ENCODE peak calls at places on chromosome 17, in four cellular contexts. One of them, this sample, is unnamed.

GRCh38 chr17:79861371-79862216 is 22.4 kb upstream of the CBX4 start:
- DNase-seq in sigmoid colon: no peak
- DNase-seq in GM23338: no peak
- DNase-seq in prostate gland: no peak
- DNase-seq in this sample: no peak

GRCh38 chr17:27518048-27518447 is 61.8 kb downstream of the KSR1 start:
- DNase-seq in sigmoid colon: no peak
- DNase-seq in GM23338: no peak
- DNase-seq in prostate gland: no peak
- DNase-seq in this sample: no peak

GRCh38 chr17:75090871-75091854 is 3.4 kb downstream of the SLC16A5 start:
- DNase-seq in sigmoid colon: no peak
- DNase-seq in GM23338: no peak
- DNase-seq in prostate gland: no peak
- DNase-seq in this sample: no peak

GRCh38 chr17:1629647-1630310 is 1.1 kb upstream of the SLC43A2 start:
- DNase-seq in sigmoid colon: peak
- DNase-seq in GM23338: peak
- DNase-seq in prostate gland: peak
- DNase-seq in this sample: peak

GRCh38 chr17:83067718-83068261 is 11.6 kb upstream of the METRNL start:
- DNase-seq in sigmoid colon: peak
- DNase-seq in GM23338: no peak
- DNase-seq in prostate gland: no peak
- DNase-seq in this sample: no peak

GRCh38 chr17:44911133-44912001 is 3.9 kb downstream of the GFAP start:
- DNase-seq in sigmoid colon: peak
- DNase-seq in GM23338: peak
- DNase-seq in prostate gland: peak
- DNase-seq in this sample: peak

GRCh38 chr17:2064980-2065785 is 10.3 kb downstream of the HIC1 start:
- DNase-seq in sigmoid colon: no peak
- DNase-seq in GM23338: peak
- DNase-seq in prostate gland: no peak
- DNase-seq in this sample: no peak

GRCh38 chr17:36149296-36149820 is 27.1 kb downstream of the TBC1D3B start:
- DNase-seq in sigmoid colon: peak
- DNase-seq in GM23338: no peak
- DNase-seq in prostate gland: no peak
- DNase-seq in this sample: no peak

GRCh38 chr17:49035470-49036269 is 38.5 kb downstream of the IGF2BP1 start:
- DNase-seq in sigmoid colon: no peak
- DNase-seq in GM23338: peak
- DNase-seq in prostate gland: no peak
- DNase-seq in this sample: peak

GRCh38 chr17:7632492-7632894 is 2.6 kb downstream of the SHBG start:
- DNase-seq in sigmoid colon: no peak
- DNase-seq in GM23338: peak
- DNase-seq in prostate gland: no peak
- DNase-seq in this sample: peak

GRCh38 chr17:39450051-39450450 is 1.0 kb downstream of the MED1 start:
- DNase-seq in sigmoid colon: peak
- DNase-seq in GM23338: no peak
- DNase-seq in prostate gland: no peak
- DNase-seq in this sample: no peak

GRCh38 chr17:60802377-60802776 is 124.7 kb downstream of the BCAS3 start:
- DNase-seq in sigmoid colon: no peak
- DNase-seq in GM23338: no peak
- DNase-seq in prostate gland: no peak
- DNase-seq in this sample: no peak

GRCh38 chr17:45314761-45315549 is 1.9 kb downstream of the MAP3K14 start:
- DNase-seq in sigmoid colon: no peak
- DNase-seq in GM23338: no peak
- DNase-seq in prostate gland: no peak
- DNase-seq in this sample: no peak

GRCh38 chr17:15457723-15458094 is 9.7 kb downstream of the CDRT4 start:
- DNase-seq in sigmoid colon: peak
- DNase-seq in GM23338: no peak
- DNase-seq in prostate gland: no peak
- DNase-seq in this sample: no peak

DNA sequence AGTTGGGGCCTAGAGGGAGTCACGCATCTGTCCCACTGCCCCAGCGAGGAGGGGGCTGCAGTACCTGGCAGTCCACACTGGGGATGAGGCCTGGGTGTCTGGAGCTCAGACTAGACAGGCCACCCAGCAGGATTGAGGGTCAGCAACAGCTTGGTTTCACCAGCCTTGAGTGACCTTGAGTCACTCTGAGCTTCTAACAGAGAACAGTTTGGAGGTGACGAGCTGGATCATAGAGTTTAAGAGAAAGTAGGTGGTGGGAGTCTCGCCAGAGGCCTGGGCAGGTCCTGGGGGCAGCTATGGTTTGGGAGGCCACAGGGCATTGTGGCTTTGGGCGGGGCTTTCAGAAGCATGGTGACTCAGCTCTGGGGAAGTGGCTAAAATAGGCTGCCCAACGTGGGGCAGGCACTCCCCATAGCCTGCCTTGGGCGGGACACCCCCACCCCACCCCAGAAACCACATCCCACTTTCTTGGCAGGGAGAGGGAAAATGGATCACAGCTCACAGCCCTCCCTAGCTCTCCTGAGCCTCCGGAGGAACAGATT is 20.5 kb downstream of the CDC42EP4 start:
- DNase-seq in sigmoid colon: peak
- DNase-seq in GM23338: no peak
- DNase-seq in prostate gland: no peak
- DNase-seq in this sample: peak
- TF ChIP-seq POLR2AphosphoS5 in sigmoid colon: no peak
- TF ChIP-seq POLR2AphosphoS5 in GM23338: no peak
- TF ChIP-seq POLR2AphosphoS5 in prostate gland: no peak
- TF ChIP-seq POLR2AphosphoS5 in this sample: peak

GRCh38 chr17:58326609-58327341 is 1.8 kb downstream of the TSPOAP1 start:
- DNase-seq in sigmoid colon: no peak
- DNase-seq in GM23338: no peak
- DNase-seq in prostate gland: no peak
- DNase-seq in this sample: no peak

GRCh38 chr17:58325976-58326468 is 2.6 kb downstream of the TSPOAP1 start:
- DNase-seq in sigmoid colon: no peak
- DNase-seq in GM23338: no peak
- DNase-seq in prostate gland: no peak
- DNase-seq in this sample: no peak

GRCh38 chr17:58323420-58324408 is 4.9 kb downstream of the TSPOAP1 start:
- DNase-seq in sigmoid colon: no peak
- DNase-seq in GM23338: no peak
- DNase-seq in prostate gland: no peak
- DNase-seq in this sample: no peak

GRCh38 chr17:58324409-58325288 is 3.9 kb downstream of the TSPOAP1 start:
- DNase-seq in sigmoid colon: no peak
- DNase-seq in GM23338: peak
- DNase-seq in prostate gland: peak
- DNase-seq in this sample: no peak

GRCh38 chr17:58325289-58325726 is 3.3 kb downstream of the TSPOAP1 start:
- DNase-seq in sigmoid colon: no peak
- DNase-seq in GM23338: peak
- DNase-seq in prostate gland: no peak
- DNase-seq in this sample: no peak
- TF ChIP-seq POLR2AphosphoS5 in sigmoid colon: no peak
- TF ChIP-seq POLR2AphosphoS5 in GM23338: no peak
- TF ChIP-seq POLR2AphosphoS5 in prostate gland: no peak
- TF ChIP-seq POLR2AphosphoS5 in this sample: no peak

GRCh38 chr17:81453712-81454111 is 58.5 kb downstream of the BAHCC1 start:
- DNase-seq in sigmoid colon: no peak
- DNase-seq in GM23338: no peak
- DNase-seq in prostate gland: no peak
- DNase-seq in this sample: no peak
- TF ChIP-seq POLR2AphosphoS5 in sigmoid colon: no peak
- TF ChIP-seq POLR2AphosphoS5 in GM23338: no peak
- TF ChIP-seq POLR2AphosphoS5 in prostate gland: no peak
- TF ChIP-seq POLR2AphosphoS5 in this sample: no peak

DNA sequence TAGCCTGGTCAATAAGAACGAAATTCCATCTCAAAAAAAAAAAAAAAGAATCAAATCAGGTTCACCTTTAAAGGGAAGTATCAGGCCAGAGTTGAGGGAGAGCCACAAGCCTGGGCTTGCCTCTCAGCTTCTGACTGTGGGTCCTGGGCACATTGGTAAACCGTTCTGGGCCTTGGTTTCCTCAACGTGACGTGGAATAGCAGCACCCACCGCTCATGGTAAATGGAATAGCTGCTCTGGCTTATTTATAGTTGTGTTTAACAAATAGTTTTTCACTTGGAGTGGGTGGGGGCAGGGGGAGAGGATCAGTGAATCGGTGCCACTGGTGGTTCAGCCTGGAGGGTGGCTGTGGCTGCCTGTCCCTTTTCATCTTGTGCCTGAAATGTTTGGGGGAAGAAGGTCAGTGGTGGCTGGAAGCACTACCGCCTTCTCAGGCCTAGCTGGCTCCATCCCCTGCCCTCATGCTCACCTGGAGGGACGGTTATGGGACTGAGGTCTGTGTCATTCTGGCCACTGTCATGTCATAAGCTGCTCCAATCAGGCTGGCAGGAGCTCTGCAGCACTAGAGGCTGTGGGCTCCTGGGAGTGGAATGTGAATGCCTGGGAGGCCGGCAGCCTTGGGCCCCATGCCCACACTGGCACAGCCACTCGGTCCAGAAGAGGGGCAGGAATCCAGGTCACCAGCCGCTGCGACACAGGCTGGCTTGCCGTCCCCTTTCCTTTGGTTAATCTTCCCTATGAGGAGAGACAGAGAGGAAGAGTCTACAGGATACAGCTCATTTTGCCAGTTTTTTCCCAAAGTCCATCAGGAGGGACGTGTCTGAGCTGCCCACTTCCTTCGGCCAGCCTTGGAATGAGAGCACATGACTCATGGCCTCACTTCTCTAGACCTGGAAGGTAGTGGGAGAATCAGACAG is 27.0 kb downstream of the CCR7 start:
- DNase-seq in sigmoid colon: peak
- DNase-seq in GM23338: no peak
- DNase-seq in prostate gland: peak
- DNase-seq in this sample: no peak
- TF ChIP-seq POLR2AphosphoS5 in sigmoid colon: no peak
- TF ChIP-seq POLR2AphosphoS5 in GM23338: no peak
- TF ChIP-seq POLR2AphosphoS5 in prostate gland: peak
- TF ChIP-seq POLR2AphosphoS5 in this sample: no peak

GRCh38 chr17:64016974-64017373 is 3.5 kb downstream of the ICAM2 start:
- DNase-seq in sigmoid colon: no peak
- DNase-seq in GM23338: no peak
- DNase-seq in prostate gland: no peak
- DNase-seq in this sample: no peak

GRCh38 chr17:64019486-64020067 is 856 bp downstream of the ICAM2 start:
- DNase-seq in sigmoid colon: peak
- DNase-seq in GM23338: no peak
- DNase-seq in prostate gland: no peak
- DNase-seq in this sample: no peak

GRCh38 chr17:64017381-64017980 is 3.0 kb downstream of the ICAM2 start:
- DNase-seq in sigmoid colon: no peak
- DNase-seq in GM23338: peak
- DNase-seq in prostate gland: no peak
- DNase-seq in this sample: no peak

GRCh38 chr17:64022631-64023063 is 2.2 kb upstream of the ICAM2 start:
- DNase-seq in sigmoid colon: peak
- DNase-seq in GM23338: no peak
- DNase-seq in prostate gland: no peak
- DNase-seq in this sample: no peak

DNA sequence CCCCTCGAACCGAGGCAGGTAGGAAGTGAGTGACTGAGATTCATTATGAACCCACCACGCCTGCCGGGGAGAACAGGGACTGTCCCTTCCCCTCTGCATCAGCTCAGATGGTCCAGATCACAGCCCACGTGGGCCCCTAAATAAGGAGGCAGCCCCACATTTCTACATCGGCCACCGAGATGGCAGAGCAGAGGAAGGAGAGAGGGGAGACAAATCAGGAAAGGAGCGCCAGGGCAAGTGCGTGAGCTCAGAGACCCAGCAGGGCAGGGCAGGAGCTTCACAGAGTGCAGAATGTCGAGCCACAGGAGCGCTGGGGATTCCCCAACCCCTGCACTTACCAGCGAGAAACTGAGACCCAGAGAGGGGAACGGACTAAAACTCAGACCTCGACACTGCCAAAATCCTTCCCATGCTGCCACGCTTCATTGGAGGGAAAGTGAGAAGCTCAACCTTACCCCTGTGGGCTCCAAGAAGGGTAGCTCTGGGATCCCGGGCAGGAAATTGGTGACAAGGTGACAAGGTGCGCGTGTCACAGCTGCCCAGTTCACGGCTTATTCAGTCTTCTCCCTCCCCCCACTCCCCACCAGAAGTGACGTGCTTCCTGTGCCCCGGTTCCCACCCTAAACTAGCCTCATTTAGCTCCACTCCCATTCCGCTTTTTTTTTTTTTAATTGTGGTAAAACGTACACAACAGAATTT is at the start of gene ICAM2:
- DNase-seq in sigmoid colon: peak
- DNase-seq in GM23338: peak
- DNase-seq in prostate gland: peak
- DNase-seq in this sample: no peak
- TF ChIP-seq POLR2AphosphoS5 in sigmoid colon: peak
- TF ChIP-seq POLR2AphosphoS5 in GM23338: no peak
- TF ChIP-seq POLR2AphosphoS5 in prostate gland: peak
- TF ChIP-seq POLR2AphosphoS5 in this sample: no peak

GRCh38 chr17:63695889-63696288 is 4.0 kb downstream of the LIMD2 start:
- DNase-seq in sigmoid colon: no peak
- DNase-seq in GM23338: no peak
- DNase-seq in prostate gland: no peak
- DNase-seq in this sample: no peak
- TF ChIP-seq POLR2AphosphoS5 in sigmoid colon: peak
- TF ChIP-seq POLR2AphosphoS5 in GM23338: no peak
- TF ChIP-seq POLR2AphosphoS5 in prostate gland: no peak
- TF ChIP-seq POLR2AphosphoS5 in this sample: no peak

This sample was measured in HCT116.